ENCODE peak calls at places on chromosomes 1 and 21, in six cellular contexts. One of them, this sample, is unnamed.

GRCh38 chr1:2050482-2050792 is 226 bp downstream of the PRKCZ start:
- DNase-seq in HCT116: no peak
- DNase-seq in K562: no peak
- DNase-seq in HepG2: no peak
- DNase-seq in H1: no peak
- DNase-seq in WTC11: peak; percentile 43
- DNase-seq in this sample: no peak

GRCh38 chr1:16217061-16217785 is 4.8 kb upstream of the ARHGEF19 start:
- DNase-seq in HCT116: peak; percentile 96
- DNase-seq in K562: peak; percentile 99
- DNase-seq in HepG2: peak; percentile 88
- DNase-seq in H1: peak; percentile 93
- DNase-seq in WTC11: peak; percentile 100
- DNase-seq in this sample: peak; percentile 78

GRCh38 chr1:41422306-41422705 is 61.1 kb downstream of the FOXO6 start:
- DNase-seq in HCT116: no peak
- DNase-seq in K562: no peak
- DNase-seq in HepG2: no peak
- DNase-seq in H1: no peak
- DNase-seq in WTC11: no peak
- DNase-seq in this sample: no peak

GRCh38 chr1:228650141-228650540 is 85.1 kb upstream of the RHOU start:
- DNase-seq in HCT116: no peak
- DNase-seq in K562: peak; percentile 18
- DNase-seq in HepG2: no peak
- DNase-seq in H1: peak; percentile 44
- DNase-seq in WTC11: peak; percentile 80
- DNase-seq in this sample: no peak

GRCh38 chr1:195325181-195325580 is 1283.1 kb downstream of the KCNT2 start:
- DNase-seq in HCT116: no peak
- DNase-seq in K562: no peak
- DNase-seq in HepG2: no peak
- DNase-seq in H1: no peak
- DNase-seq in WTC11: no peak
- DNase-seq in this sample: no peak

GRCh38 chr1:225474986-225475820 is 47.4 kb upstream of the LBR start:
- DNase-seq in HCT116: peak; percentile 40
- DNase-seq in K562: peak; percentile 81
- DNase-seq in HepG2: peak; percentile 54
- DNase-seq in H1: no peak
- DNase-seq in WTC11: peak; percentile 71
- DNase-seq in this sample: no peak

GRCh38 chr1:59162665-59163064 is 134.2 kb upstream of the FGGY start:
- DNase-seq in HCT116: no peak
- DNase-seq in K562: no peak
- DNase-seq in HepG2: no peak
- DNase-seq in H1: no peak
- DNase-seq in WTC11: no peak
- DNase-seq in this sample: no peak

GRCh38 chr1:75539230-75540116 is 71.4 kb downstream of the SLC44A5 start:
- DNase-seq in HCT116: no peak
- DNase-seq in K562: no peak
- DNase-seq in HepG2: no peak
- DNase-seq in H1: no peak
- DNase-seq in WTC11: no peak
- DNase-seq in this sample: no peak

DNA sequence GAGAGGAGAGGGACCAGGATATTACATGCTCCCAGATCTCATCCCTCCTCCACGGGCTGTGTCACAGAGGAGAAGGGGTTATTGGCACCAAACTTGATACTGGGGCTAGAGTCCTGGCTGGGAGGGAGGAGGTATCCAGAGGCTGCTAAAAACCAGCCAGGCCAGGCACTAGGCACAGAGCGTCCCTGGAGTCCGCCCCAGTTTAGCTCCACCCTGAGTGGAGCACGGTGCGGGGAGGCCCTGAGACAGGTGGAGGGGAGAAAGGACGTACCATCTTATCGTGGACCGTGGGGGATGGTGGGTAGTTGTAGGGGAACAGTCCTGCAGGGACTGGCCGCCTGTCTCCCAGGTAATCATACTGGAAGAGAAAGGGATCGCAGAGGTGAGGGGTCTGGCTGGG is 42.7 kb upstream of the GOLT1A start:
- DNase-seq in HCT116: no peak
- DNase-seq in K562: no peak
- DNase-seq in HepG2: no peak
- DNase-seq in H1: no peak
- DNase-seq in WTC11: no peak
- DNase-seq in this sample: no peak
- TF ChIP-seq ATF3 in HCT116: no peak
- TF ChIP-seq ATF3 in K562: no peak
- TF ChIP-seq ATF3 in HepG2: no peak
- TF ChIP-seq ATF3 in H1: no peak
- TF ChIP-seq ATF3 in WTC11: no peak
- TF ChIP-seq ATF3 in this sample: no peak

GRCh38 chr21:37380349-37381323 is 14.1 kb downstream of the DYRK1A start:
- DNase-seq in HCT116: no peak
- DNase-seq in K562: peak; percentile 51
- DNase-seq in HepG2: no peak
- DNase-seq in H1: no peak
- DNase-seq in WTC11: peak; percentile 34
- DNase-seq in this sample: no peak
- TF ChIP-seq ATF3 in HCT116: no peak
- TF ChIP-seq ATF3 in K562: no peak
- TF ChIP-seq ATF3 in HepG2: no peak
- TF ChIP-seq ATF3 in H1: no peak
- TF ChIP-seq ATF3 in WTC11: no peak
- TF ChIP-seq ATF3 in this sample: no peak

GRCh38 chr1:10975567-10976326 is 36.7 kb upstream of the TARDBP start:
- DNase-seq in HCT116: no peak
- DNase-seq in K562: no peak
- DNase-seq in HepG2: peak; percentile 48
- DNase-seq in H1: no peak
- DNase-seq in WTC11: no peak
- DNase-seq in this sample: no peak
- TF ChIP-seq ATF3 in HCT116: no peak
- TF ChIP-seq ATF3 in K562: no peak
- TF ChIP-seq ATF3 in HepG2: no peak
- TF ChIP-seq ATF3 in H1: no peak
- TF ChIP-seq ATF3 in WTC11: no peak
- TF ChIP-seq ATF3 in this sample: no peak

DNA sequence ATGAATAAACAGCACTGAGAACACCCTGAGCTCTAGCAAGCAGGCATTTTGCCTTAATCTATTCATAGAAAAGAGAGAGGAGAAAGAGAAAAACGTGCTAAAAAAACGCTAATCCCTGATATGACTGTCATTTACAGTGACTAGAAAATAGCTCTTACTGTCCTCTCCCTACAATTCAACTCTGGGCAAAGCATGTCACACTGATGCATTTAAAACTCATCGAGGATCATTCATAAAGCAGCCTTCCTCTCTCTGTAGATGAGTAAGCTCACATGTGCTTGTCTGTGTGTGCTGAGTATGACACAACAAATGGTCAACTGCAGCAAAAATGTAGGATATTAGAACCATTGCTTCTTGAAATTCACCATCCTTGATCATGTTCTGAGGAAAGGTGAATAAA is 109.0 kb downstream of the SGIP1 start:
- DNase-seq in HCT116: no peak
- DNase-seq in K562: no peak
- DNase-seq in HepG2: no peak
- DNase-seq in H1: no peak
- DNase-seq in WTC11: no peak
- DNase-seq in this sample: no peak
- TF ChIP-seq ATF3 in HCT116: no peak
- TF ChIP-seq ATF3 in K562: no peak
- TF ChIP-seq ATF3 in HepG2: no peak
- TF ChIP-seq ATF3 in H1: no peak
- TF ChIP-seq ATF3 in WTC11: no peak
- TF ChIP-seq ATF3 in this sample: no peak

GRCh38 chr1:38489844-38490270 is 369.7 kb downstream of the RRAGC start:
- DNase-seq in HCT116: peak; percentile 64
- DNase-seq in K562: peak; percentile 75
- DNase-seq in HepG2: peak; percentile 18
- DNase-seq in H1: peak; percentile 98
- DNase-seq in WTC11: peak; percentile 95
- DNase-seq in this sample: no peak
- TF ChIP-seq ATF3 in HCT116: no peak
- TF ChIP-seq ATF3 in K562: no peak
- TF ChIP-seq ATF3 in HepG2: no peak
- TF ChIP-seq ATF3 in H1: no peak
- TF ChIP-seq ATF3 in WTC11: no peak
- TF ChIP-seq ATF3 in this sample: no peak

GRCh38 chr1:158972841-158973240 is 36.9 kb upstream of the IFI16 start:
- DNase-seq in HCT116: no peak
- DNase-seq in K562: peak; percentile 35
- DNase-seq in HepG2: no peak
- DNase-seq in H1: no peak
- DNase-seq in WTC11: no peak
- DNase-seq in this sample: no peak
- TF ChIP-seq ATF3 in HCT116: no peak
- TF ChIP-seq ATF3 in K562: no peak
- TF ChIP-seq ATF3 in HepG2: no peak
- TF ChIP-seq ATF3 in H1: no peak
- TF ChIP-seq ATF3 in WTC11: no peak
- TF ChIP-seq ATF3 in this sample: no peak

DNA sequence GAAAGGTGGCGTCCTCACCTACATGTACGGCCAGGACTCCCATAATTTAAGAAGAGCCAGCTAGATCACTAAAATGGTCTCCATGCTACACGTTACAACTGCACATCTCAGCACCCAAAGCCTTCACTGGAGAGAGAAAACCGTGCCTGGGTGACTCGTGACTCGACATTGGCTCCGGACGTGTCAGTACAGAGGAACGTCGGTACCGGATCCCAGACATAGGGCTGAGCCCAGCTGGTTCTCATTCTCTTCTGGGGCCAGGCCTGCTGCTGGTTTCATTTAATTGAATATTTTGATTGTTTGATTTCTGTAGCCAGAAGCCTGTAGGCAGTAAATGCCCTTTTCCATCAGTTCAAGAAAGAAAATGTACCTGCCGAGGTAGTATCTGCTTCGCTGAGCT is 93.1 kb downstream of the HHIPL2 start:
- DNase-seq in HCT116: no peak
- DNase-seq in K562: no peak
- DNase-seq in HepG2: no peak
- DNase-seq in H1: no peak
- DNase-seq in WTC11: no peak
- DNase-seq in this sample: no peak
- TF ChIP-seq ATF3 in HCT116: no peak
- TF ChIP-seq ATF3 in K562: no peak
- TF ChIP-seq ATF3 in HepG2: no peak
- TF ChIP-seq ATF3 in H1: no peak
- TF ChIP-seq ATF3 in WTC11: no peak
- TF ChIP-seq ATF3 in this sample: no peak

DNA sequence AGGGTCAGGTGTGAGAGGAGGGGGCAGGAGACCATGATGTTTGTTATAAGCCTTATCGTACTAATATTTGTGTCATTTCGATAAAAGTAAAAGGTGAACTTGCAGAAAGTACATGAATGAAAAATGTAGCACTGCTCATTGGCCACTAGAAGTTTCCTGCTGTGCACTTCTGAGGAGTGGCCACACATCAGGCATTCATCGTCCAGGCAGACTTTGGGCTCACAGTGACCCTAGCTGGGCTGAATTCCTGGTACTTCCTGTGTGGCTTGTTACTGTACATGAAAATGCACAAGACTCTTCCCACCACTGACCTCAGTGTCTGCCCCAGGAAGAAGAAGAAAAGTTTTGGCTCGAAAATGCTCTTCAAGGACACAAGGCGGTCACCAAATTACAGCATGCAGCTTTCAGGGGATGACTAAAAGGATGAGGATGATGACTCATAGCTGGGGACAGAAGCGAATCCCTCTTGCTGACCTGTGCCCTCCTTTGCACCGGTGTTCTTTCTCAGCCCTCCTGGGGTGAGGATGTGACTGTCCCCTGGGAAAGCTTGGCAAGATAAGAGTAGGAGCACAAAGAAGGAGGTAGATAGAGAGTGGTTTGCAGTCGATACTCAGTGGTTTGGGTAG is 252.4 kb upstream of the KAZN start:
- DNase-seq in HCT116: peak; percentile 7
- DNase-seq in K562: peak; percentile 57
- DNase-seq in HepG2: no peak
- DNase-seq in H1: no peak
- DNase-seq in WTC11: no peak
- DNase-seq in this sample: no peak
- TF ChIP-seq ATF3 in HCT116: no peak
- TF ChIP-seq ATF3 in K562: peak; percentile 97
- TF ChIP-seq ATF3 in HepG2: no peak
- TF ChIP-seq ATF3 in H1: no peak
- TF ChIP-seq ATF3 in WTC11: no peak
- TF ChIP-seq ATF3 in this sample: no peak

DNA sequence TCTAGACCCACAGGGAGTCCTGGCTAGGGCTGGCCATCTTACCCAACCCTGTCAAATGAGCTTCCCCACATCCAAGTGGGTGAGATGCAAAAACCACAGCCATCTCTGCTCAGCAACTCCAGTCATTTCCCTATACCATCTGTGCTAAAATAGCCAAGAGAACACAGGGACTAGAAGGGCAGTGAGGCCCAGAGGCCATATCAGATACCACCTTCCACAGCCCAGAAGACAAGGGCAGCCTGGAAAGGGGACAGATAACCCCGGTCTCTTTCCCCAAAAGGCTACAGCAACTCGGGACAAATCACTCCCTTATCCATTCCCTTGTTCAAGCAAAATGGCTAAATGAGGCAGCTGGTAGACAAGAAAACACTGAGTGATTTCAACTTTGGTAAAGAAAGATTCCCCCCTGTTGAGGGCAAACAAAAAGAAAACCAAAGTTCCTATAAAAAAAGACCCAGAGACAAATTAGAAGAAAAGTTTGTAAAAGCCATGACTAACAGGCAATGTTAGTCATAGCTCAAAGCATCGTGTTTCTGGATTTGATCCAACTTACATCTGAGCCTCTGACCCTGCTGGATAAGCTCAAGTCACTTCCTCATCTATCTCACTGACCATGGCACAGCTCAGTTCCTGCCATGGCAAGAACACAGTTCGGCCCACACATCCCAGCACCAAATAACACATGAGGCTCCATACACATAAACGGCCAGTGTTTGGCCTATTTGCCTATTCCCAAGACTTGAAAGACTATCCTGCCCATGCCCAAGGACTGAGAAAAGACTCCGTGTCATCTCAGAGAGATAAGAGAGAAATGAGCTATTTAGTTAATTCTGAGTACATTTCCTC is 3.1 kb downstream of the LAMB3 start:
- DNase-seq in HCT116: peak; percentile 89
- DNase-seq in K562: peak; percentile 86
- DNase-seq in HepG2: peak; percentile 13
- DNase-seq in H1: no peak
- DNase-seq in WTC11: no peak
- DNase-seq in this sample: no peak
- TF ChIP-seq ATF3 in HCT116: no peak
- TF ChIP-seq ATF3 in K562: peak; percentile 83
- TF ChIP-seq ATF3 in HepG2: no peak
- TF ChIP-seq ATF3 in H1: no peak
- TF ChIP-seq ATF3 in WTC11: no peak
- TF ChIP-seq ATF3 in this sample: no peak